ENCODE peak calls at places on chromosomes 11 and 22, in seven cellular contexts. A is SK-N-SH, G is HepG2, D is H1, Z is HCT116, L is GM12878, C is K562. E is an unnamed sample.

GRCh38 chr22:29206372-29207230 is 905 bp downstream of the EMID1 start:
- DNase-seq in L (no peak), A (peak), D (no peak), C (no peak), Z (no peak), G (no peak), E (no peak)

GRCh38 chr11:77047007-77047927 is 13.1 kb downstream of the B3GNT6 start:
- DNase-seq in D (no peak), C (peak), Z (peak), A (peak), L (peak), G (peak), E (peak)

GRCh38 chr11:44972746-44973435 is 22.2 kb upstream of the TP53I11 start:
- DNase-seq in G (no peak), Z (no peak), D (no peak), C (no peak), L (no peak), A (no peak), E (no peak)

GRCh38 chr11:61161190-61162091 is at the start of gene VPS37C:
- DNase-seq in C (peak), D (peak), Z (peak), A (peak), G (peak), L (peak), E (peak)

GRCh38 chr22:50252081-50253045 is 1.3 kb upstream of the HDAC10 start:
- DNase-seq in C (no peak), D (peak), G (peak), Z (no peak), A (peak), L (no peak), E (peak)

GRCh38 chr11:88404932-88405710 is 67.6 kb upstream of the CTSC start:
- DNase-seq in Z (no peak), L (no peak), C (no peak), A (no peak), D (no peak), G (no peak), E (no peak)

GRCh38 chr11:31794546-31794945 is 16.6 kb downstream of the PAX6 start:
- DNase-seq in A (no peak), L (no peak), G (no peak), Z (no peak), C (no peak), D (no peak), E (no peak)

GRCh38 chr11:118913411-118914125 is 12.2 kb downstream of the BCL9L start:
- DNase-seq in Z (no peak), C (no peak), A (no peak), D (no peak), G (no peak), L (no peak), E (no peak)

GRCh38 chr22:28560005-28560742 is 119.5 kb downstream of the TTC28 start:
- DNase-seq in Z (no peak), C (peak), G (no peak), L (no peak), D (no peak), A (no peak), E (no peak)

GRCh38 chr22:46576556-46577351 is 39.3 kb upstream of the CELSR1 start:
- DNase-seq in G (no peak), C (peak), L (no peak), D (no peak), A (peak), Z (no peak), E (peak)

GRCh38 chr22:45381348-45381747 is 32.1 kb downstream of the SMC1B start:
- DNase-seq in Z (no peak), L (no peak), A (no peak), D (no peak), C (no peak), G (no peak), E (no peak)

GRCh38 chr11:2587132-2587930 is 112.5 kb downstream of the KCNQ1OT1 start:
- DNase-seq in D (no peak), A (peak), Z (no peak), C (no peak), L (no peak), G (no peak), E (no peak)

DNA sequence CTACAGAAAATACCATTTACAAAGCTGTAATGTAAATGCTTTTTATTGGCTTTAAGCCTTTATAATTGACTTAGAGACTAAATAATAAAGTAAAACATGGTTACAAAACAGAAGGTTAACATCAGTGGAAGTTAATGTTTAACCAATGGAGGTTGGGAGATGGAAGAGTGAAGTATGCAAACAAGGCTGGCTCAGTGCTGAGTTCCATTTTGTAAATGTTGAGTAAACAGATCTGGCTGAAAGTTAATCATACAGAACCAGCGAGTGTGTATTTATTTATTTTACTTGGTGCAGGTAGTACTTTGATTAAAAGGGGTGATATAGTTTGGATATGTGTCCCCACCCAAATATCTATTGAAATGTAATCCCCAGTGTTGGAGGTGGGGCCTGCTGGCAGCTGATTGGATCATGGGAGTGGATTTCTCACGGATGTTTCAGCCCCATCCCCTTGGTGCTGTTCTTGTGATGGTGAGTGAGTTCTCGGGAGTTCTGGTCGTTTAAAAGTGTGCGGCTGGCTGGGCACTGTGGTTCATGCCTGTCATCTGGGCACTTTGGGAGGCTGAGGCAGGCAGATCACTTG is 827.4 kb downstream of the OPCML start:
- DNase-seq in Z (no peak), D (no peak), G (peak), A (no peak), L (no peak), C (no peak), E (no peak)
- TF ChIP-seq JUND in Z (no peak), D (no peak), G (no peak), A (no peak), L (no peak), C (no peak), E (no peak)

GRCh38 chr11:37946155-37946766 is 1348.2 kb upstream of the RAG2 start:
- DNase-seq in G (peak), L (peak), D (peak), Z (no peak), A (peak), C (peak), E (peak)
- TF ChIP-seq JUND in G (no peak), L (no peak), D (no peak), Z (no peak), A (no peak), C (no peak), E (no peak)

GRCh38 chr22:42428025-42428424 is 4.2 kb downstream of the NFAM1 start:
- DNase-seq in C (no peak), A (no peak), L (no peak), G (no peak), Z (no peak), D (no peak), E (no peak)

GRCh38 chr22:42428760-42429159 is 3.4 kb downstream of the NFAM1 start:
- DNase-seq in G (no peak), A (no peak), D (no peak), Z (no peak), L (no peak), C (no peak), E (no peak)

GRCh38 chr22:42425337-42425988 is 6.7 kb downstream of the NFAM1 start:
- DNase-seq in A (no peak), L (no peak), Z (no peak), C (no peak), G (no peak), D (no peak), E (peak)

GRCh38 chr22:42425989-42426355 is 6.2 kb downstream of the NFAM1 start:
- DNase-seq in L (no peak), Z (no peak), G (no peak), C (peak), D (no peak), A (no peak), E (no peak)

GRCh38 chr22:42427211-42427610 is 5.0 kb downstream of the NFAM1 start:
- DNase-seq in A (no peak), L (no peak), C (no peak), Z (no peak), G (no peak), D (no peak), E (no peak)
- TF ChIP-seq JUND in A (no peak), L (no peak), C (no peak), Z (no peak), G (no peak), D (no peak), E (no peak)

GRCh38 chr11:58726594-58727414 is 4.9 kb downstream of the GLYAT start:
- DNase-seq in A (peak), Z (no peak), C (no peak), D (no peak), L (no peak), G (no peak), E (no peak)
- TF ChIP-seq JUND in A (no peak), Z (no peak), C (peak), D (no peak), L (no peak), G (no peak), E (no peak)

E was measured in T47D.